ENCODE peak calls at places on chromosomes 6 and 20, in five cellular contexts. One of them, this sample, is unnamed.
A peak's percentile ranks its signal among the peaks of the same experiment; 100 is the strongest.

GRCh38 chr20:58128635-58129625 is 99.5 kb downstream of the ANKRD60 start:
- DNase-seq in small intestine: no peak
- DNase-seq in upper lobe of left lung: no peak
- DNase-seq in hepatocyte: no peak
- DNase-seq in Peyer's patch: no peak
- DNase-seq in this sample: no peak

GRCh38 chr6:42963855-42964605 is 3.5 kb downstream of the GNMT start:
- DNase-seq in small intestine: peak; percentile 59
- DNase-seq in hepatocyte: peak; percentile 58
- DNase-seq in upper lobe of left lung: no peak
- DNase-seq in Peyer's patch: no peak
- DNase-seq in this sample: no peak

GRCh38 chr6:148747493-148748160 is 797 bp downstream of the UST start:
- DNase-seq in Peyer's patch: peak; percentile 63
- DNase-seq in small intestine: peak; percentile 30
- DNase-seq in hepatocyte: peak; percentile 69
- DNase-seq in upper lobe of left lung: peak; percentile 64
- DNase-seq in this sample: peak; percentile 54

GRCh38 chr6:159788757-159789376 is 535 bp downstream of the TCP1 start:
- DNase-seq in small intestine: peak; percentile 62
- DNase-seq in hepatocyte: peak; percentile 68
- DNase-seq in Peyer's patch: peak; percentile 75
- DNase-seq in upper lobe of left lung: peak; percentile 79
- DNase-seq in this sample: peak; percentile 14

GRCh38 chr20:6974819-6975218 is 207.3 kb downstream of the BMP2 start:
- DNase-seq in hepatocyte: no peak
- DNase-seq in small intestine: no peak
- DNase-seq in Peyer's patch: no peak
- DNase-seq in upper lobe of left lung: no peak
- DNase-seq in this sample: no peak

GRCh38 chr6:47308223-47308567 is 1.5 kb downstream of the TNFRSF21 start:
- DNase-seq in small intestine: no peak
- DNase-seq in Peyer's patch: no peak
- DNase-seq in hepatocyte: no peak
- DNase-seq in upper lobe of left lung: no peak
- DNase-seq in this sample: no peak

GRCh38 chr6:34295721-34296120 is 46.9 kb upstream of the SMIM29 start:
- DNase-seq in hepatocyte: no peak
- DNase-seq in small intestine: no peak
- DNase-seq in upper lobe of left lung: no peak
- DNase-seq in Peyer's patch: no peak
- DNase-seq in this sample: no peak

GRCh38 chr20:58127731-58128130 is 100.7 kb downstream of the ANKRD60 start:
- DNase-seq in upper lobe of left lung: no peak
- DNase-seq in hepatocyte: no peak
- DNase-seq in Peyer's patch: no peak
- DNase-seq in small intestine: no peak
- DNase-seq in this sample: no peak

GRCh38 chr6:158408552-158409130 is 96.4 kb downstream of the TULP4 start:
- DNase-seq in upper lobe of left lung: no peak
- DNase-seq in hepatocyte: no peak
- DNase-seq in small intestine: no peak
- DNase-seq in Peyer's patch: no peak
- DNase-seq in this sample: no peak

GRCh38 chr20:45842169-45842812 is 8.7 kb downstream of the SNX21 start:
- DNase-seq in upper lobe of left lung: no peak
- DNase-seq in small intestine: no peak
- DNase-seq in hepatocyte: no peak
- DNase-seq in Peyer's patch: no peak
- DNase-seq in this sample: no peak

GRCh38 chr6:53413326-53413725 is 64.6 kb upstream of the ELOVL5 start:
- DNase-seq in hepatocyte: no peak
- DNase-seq in upper lobe of left lung: no peak
- DNase-seq in Peyer's patch: no peak
- DNase-seq in small intestine: no peak
- DNase-seq in this sample: no peak

GRCh38 chr6:131080084-131080483 is 17.0 kb upstream of the EPB41L2 start:
- DNase-seq in Peyer's patch: no peak
- DNase-seq in upper lobe of left lung: no peak
- DNase-seq in hepatocyte: no peak
- DNase-seq in small intestine: no peak
- DNase-seq in this sample: no peak

GRCh38 chr6:131602913-131603312 is 25.1 kb downstream of the MED23 start:
- DNase-seq in Peyer's patch: no peak
- DNase-seq in hepatocyte: peak; percentile 32
- DNase-seq in small intestine: peak; percentile 44
- DNase-seq in upper lobe of left lung: no peak
- DNase-seq in this sample: no peak

GRCh38 chr6:158019416-158019815 is 37.8 kb downstream of the SYNJ2 start:
- DNase-seq in hepatocyte: no peak
- DNase-seq in upper lobe of left lung: no peak
- DNase-seq in small intestine: no peak
- DNase-seq in Peyer's patch: no peak
- DNase-seq in this sample: no peak

GRCh38 chr6:16239090-16239797 is 857 bp downstream of the GMPR start:
- DNase-seq in upper lobe of left lung: peak; percentile 85
- DNase-seq in hepatocyte: peak; percentile 47
- DNase-seq in small intestine: peak; percentile 35
- DNase-seq in Peyer's patch: peak; percentile 64
- DNase-seq in this sample: no peak

GRCh38 chr6:118553132-118553531 is 5.0 kb downstream of the PLN start:
- DNase-seq in small intestine: no peak
- DNase-seq in hepatocyte: no peak
- DNase-seq in Peyer's patch: no peak
- DNase-seq in upper lobe of left lung: no peak
- DNase-seq in this sample: no peak

GRCh38 chr6:37369321-37370196 is 15.8 kb downstream of the RNF8 start:
- DNase-seq in hepatocyte: no peak
- DNase-seq in Peyer's patch: no peak
- DNase-seq in upper lobe of left lung: peak; percentile 38
- DNase-seq in small intestine: no peak
- DNase-seq in this sample: no peak

GRCh38 chr20:20366896-20367680 is 816 bp upstream of the INSM1 start:
- DNase-seq in Peyer's patch: no peak
- DNase-seq in small intestine: no peak
- DNase-seq in hepatocyte: no peak
- DNase-seq in upper lobe of left lung: no peak
- DNase-seq in this sample: no peak

GRCh38 chr20:5008743-5009142 is 7.4 kb upstream of the SLC23A2 start:
- DNase-seq in upper lobe of left lung: peak; percentile 48
- DNase-seq in hepatocyte: no peak
- DNase-seq in Peyer's patch: no peak
- DNase-seq in small intestine: no peak
- DNase-seq in this sample: no peak

GRCh38 chr6:44192428-44193041 is 24.2 kb upstream of the MYMX start:
- DNase-seq in Peyer's patch: no peak
- DNase-seq in small intestine: peak; percentile 35
- DNase-seq in upper lobe of left lung: peak; percentile 26
- DNase-seq in hepatocyte: no peak
- DNase-seq in this sample: no peak

GRCh38 chr6:105452924-105453756 is 50.3 kb upstream of the PREP start:
- DNase-seq in upper lobe of left lung: peak; percentile 44
- DNase-seq in small intestine: peak; percentile 11
- DNase-seq in Peyer's patch: no peak
- DNase-seq in hepatocyte: no peak
- DNase-seq in this sample: no peak

GRCh38 chr6:6604566-6604965 is 16.0 kb downstream of the LY86 start:
- DNase-seq in Peyer's patch: no peak
- DNase-seq in hepatocyte: no peak
- DNase-seq in small intestine: no peak
- DNase-seq in upper lobe of left lung: no peak
- DNase-seq in this sample: no peak
- H3K9me3 ChIP-seq in Peyer's patch: no peaks in the 10 kb centered on the region
- H3K9me3 ChIP-seq in hepatocyte: no peaks in the 10 kb centered on the region
- H3K9me3 ChIP-seq in small intestine: no peaks in the 10 kb centered on the region
- H3K9me3 ChIP-seq in upper lobe of left lung: peaks cover 3% of the 10 kb centered on the region
- H3K9me3 ChIP-seq in this sample: no peaks in the 10 kb centered on the region

GRCh38 chr20:3123542-3123941 is 36.1 kb downstream of the FASTKD5 start:
- DNase-seq in Peyer's patch: peak; percentile 5
- DNase-seq in upper lobe of left lung: no peak
- DNase-seq in small intestine: no peak
- DNase-seq in hepatocyte: no peak
- DNase-seq in this sample: no peak
- H3K9me3 ChIP-seq in Peyer's patch: peaks cover 15% of the 10 kb centered on the region
- H3K9me3 ChIP-seq in upper lobe of left lung: no peaks in the 10 kb centered on the region
- H3K9me3 ChIP-seq in small intestine: no peaks in the 10 kb centered on the region
- H3K9me3 ChIP-seq in hepatocyte: no peaks in the 10 kb centered on the region
- H3K9me3 ChIP-seq in this sample: no peaks in the 10 kb centered on the region

DNA sequence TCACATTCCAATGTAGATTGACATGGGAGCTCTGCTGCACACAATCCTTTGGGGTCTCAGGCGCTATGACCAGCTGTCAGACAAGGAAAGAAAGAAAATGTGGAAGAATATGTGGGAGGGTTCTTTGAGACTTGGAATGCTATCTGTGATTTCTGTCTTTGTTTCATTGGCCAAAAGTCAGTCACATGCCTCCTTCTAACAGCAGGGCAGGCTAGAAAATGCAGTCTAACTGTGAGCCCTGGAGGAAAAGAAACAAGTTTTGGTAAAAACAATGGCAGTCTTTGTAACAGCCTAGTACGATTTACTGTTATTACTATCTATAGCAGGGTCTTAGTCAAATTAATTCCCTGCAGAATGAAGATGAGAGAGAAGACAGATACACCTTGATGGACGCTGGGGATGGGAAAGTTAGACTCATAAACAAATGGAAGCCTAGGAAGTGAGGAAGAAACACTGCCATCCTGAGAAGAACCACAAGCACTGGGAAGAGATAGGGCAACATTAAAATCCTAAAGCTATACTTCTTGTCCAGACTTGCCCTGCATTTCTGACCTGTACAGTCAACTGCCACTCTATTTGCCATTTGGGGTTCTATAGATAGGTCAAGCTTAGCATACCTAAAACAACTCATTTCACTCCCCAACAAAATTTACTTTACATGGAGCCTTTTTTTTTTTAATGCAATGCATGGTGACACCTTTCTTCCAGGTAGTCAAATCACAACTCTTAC is 833.0 kb downstream of the KIF16B start:
- DNase-seq in Peyer's patch: no peak
- DNase-seq in upper lobe of left lung: no peak
- DNase-seq in hepatocyte: no peak
- DNase-seq in small intestine: no peak
- DNase-seq in this sample: no peak
- H3K9me3 ChIP-seq in Peyer's patch: no peaks in the 10 kb centered on the region
- H3K9me3 ChIP-seq in upper lobe of left lung: no peaks in the 10 kb centered on the region
- H3K9me3 ChIP-seq in hepatocyte: no peaks in the 10 kb centered on the region
- H3K9me3 ChIP-seq in small intestine: no peaks in the 10 kb centered on the region
- H3K9me3 ChIP-seq in this sample: no peaks in the 10 kb centered on the region

GRCh38 chr6:18795726-18796125 is 408.6 kb downstream of the RNF144B start:
- DNase-seq in small intestine: no peak
- DNase-seq in upper lobe of left lung: no peak
- DNase-seq in Peyer's patch: no peak
- DNase-seq in hepatocyte: no peak
- DNase-seq in this sample: no peak
- H3K9me3 ChIP-seq in small intestine: no peaks in the 10 kb centered on the region
- H3K9me3 ChIP-seq in upper lobe of left lung: no peaks in the 10 kb centered on the region
- H3K9me3 ChIP-seq in Peyer's patch: no peaks in the 10 kb centered on the region
- H3K9me3 ChIP-seq in hepatocyte: no peaks in the 10 kb centered on the region
- H3K9me3 ChIP-seq in this sample: no peaks in the 10 kb centered on the region

GRCh38 chr6:3033652-3034051 is 34.0 kb downstream of the NQO2 start:
- DNase-seq in hepatocyte: no peak
- DNase-seq in upper lobe of left lung: no peak
- DNase-seq in Peyer's patch: no peak
- DNase-seq in small intestine: no peak
- DNase-seq in this sample: no peak

GRCh38 chr6:3037578-3038365 is 30.5 kb upstream of the RIPK1 start:
- DNase-seq in upper lobe of left lung: no peak
- DNase-seq in small intestine: no peak
- DNase-seq in hepatocyte: no peak
- DNase-seq in Peyer's patch: no peak
- DNase-seq in this sample: no peak

GRCh38 chr6:3032986-3033385 is 33.3 kb downstream of the NQO2 start:
- DNase-seq in small intestine: peak; percentile 91
- DNase-seq in upper lobe of left lung: no peak
- DNase-seq in Peyer's patch: no peak
- DNase-seq in hepatocyte: peak; percentile 42
- DNase-seq in this sample: no peak

GRCh38 chr6:3036861-3037469 is 31.3 kb upstream of the RIPK1 start:
- DNase-seq in Peyer's patch: no peak
- DNase-seq in hepatocyte: no peak
- DNase-seq in small intestine: no peak
- DNase-seq in upper lobe of left lung: no peak
- DNase-seq in this sample: no peak

GRCh38 chr6:3035397-3035796 is 32.9 kb upstream of the RIPK1 start:
- DNase-seq in upper lobe of left lung: no peak
- DNase-seq in hepatocyte: no peak
- DNase-seq in Peyer's patch: no peak
- DNase-seq in small intestine: no peak
- DNase-seq in this sample: no peak
- H3K9me3 ChIP-seq in upper lobe of left lung: no peaks in the 10 kb centered on the region
- H3K9me3 ChIP-seq in hepatocyte: no peaks in the 10 kb centered on the region
- H3K9me3 ChIP-seq in Peyer's patch: no peaks in the 10 kb centered on the region
- H3K9me3 ChIP-seq in small intestine: no peaks in the 10 kb centered on the region
- H3K9me3 ChIP-seq in this sample: no peaks in the 10 kb centered on the region

DNA sequence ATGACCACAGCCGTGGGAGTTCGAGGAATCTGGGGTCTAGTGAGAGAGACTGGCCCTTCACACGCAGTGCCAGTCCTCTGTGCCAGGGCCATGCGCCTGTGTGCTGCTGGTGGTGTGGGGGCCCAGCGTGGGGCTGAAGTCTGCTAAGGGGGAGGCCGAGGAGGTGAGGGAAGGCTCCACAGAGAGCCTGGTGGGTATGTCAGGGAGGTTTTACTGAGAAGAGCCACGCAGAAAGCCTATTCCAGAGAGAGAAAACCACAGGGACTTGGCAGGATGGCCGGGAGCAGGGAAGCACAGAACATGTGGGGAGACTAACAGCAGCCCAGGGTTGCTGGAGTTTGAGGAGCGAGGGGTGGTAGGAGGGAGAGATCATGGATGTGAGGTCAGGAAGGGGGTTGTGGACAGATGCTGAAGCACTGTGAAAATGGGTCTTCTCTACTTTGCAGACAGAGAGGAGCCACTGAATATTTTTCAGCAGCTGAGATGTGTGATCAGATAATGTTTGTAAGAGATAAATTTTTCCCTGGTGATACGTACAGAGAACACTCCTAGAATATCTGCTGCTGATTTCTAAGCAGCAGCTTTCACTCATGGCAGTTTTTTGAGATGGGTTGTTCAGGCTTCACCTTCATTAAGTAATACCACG is 35.4 kb downstream of the DUSP22 start:
- DNase-seq in small intestine: no peak
- DNase-seq in Peyer's patch: no peak
- DNase-seq in upper lobe of left lung: peak; percentile 15
- DNase-seq in hepatocyte: no peak
- DNase-seq in this sample: no peak
- H3K9me3 ChIP-seq in small intestine: no peaks in the 10 kb centered on the region
- H3K9me3 ChIP-seq in Peyer's patch: no peaks in the 10 kb centered on the region
- H3K9me3 ChIP-seq in upper lobe of left lung: no peaks in the 10 kb centered on the region
- H3K9me3 ChIP-seq in hepatocyte: no peaks in the 10 kb centered on the region
- H3K9me3 ChIP-seq in this sample: no peaks in the 10 kb centered on the region